ENCODE peak calls at places on chromosomes 1 and 21, in four cellular contexts. A is psoas muscle, U is HepG2, W is kidney. L is an unnamed sample.

GRCh38 chr1:14522331-14523241 is 75.9 kb upstream of the KAZN start:
- DNase-seq in A (peak; percentile 43), U (no peak), W (peak; percentile 74), L (no peak)

GRCh38 chr1:190353538-190354101 is 124.0 kb downstream of the BRINP3 start:
- DNase-seq in A (no peak), U (no peak), W (no peak), L (no peak)

GRCh38 chr1:51514733-51515132 is 4.3 kb downstream of the EPS15 start:
- DNase-seq in A (no peak), U (no peak), W (no peak), L (no peak)

GRCh38 chr1:44420535-44420934 is 15.5 kb downstream of the RNF220 start:
- DNase-seq in A (no peak), U (no peak), W (no peak), L (no peak)

GRCh38 chr1:43522776-43523480 is 7.8 kb upstream of the PTPRF start:
- DNase-seq in A (no peak), U (peak; percentile 86), W (no peak), L (peak; percentile 61)

GRCh38 chr1:9787702-9788101 is 36.1 kb downstream of the CLSTN1 start:
- DNase-seq in A (no peak), U (no peak), W (no peak), L (no peak)

GRCh38 chr1:8430476-8430875 is 112.6 kb downstream of the SLC45A1 start:
- DNase-seq in A (no peak), U (no peak), W (no peak), L (no peak)

GRCh38 chr1:45246760-45247159 is 40.4 kb upstream of the ZSWIM5 start:
- DNase-seq in A (no peak), U (peak; percentile 73), W (no peak), L (no peak)

GRCh38 chr1:234134878-234135277 is 230.4 kb downstream of the SLC35F3 start:
- DNase-seq in A (no peak), U (no peak), W (no peak), L (no peak)

GRCh38 chr1:231584117-231584516 is 42.5 kb upstream of the DISC1 start:
- DNase-seq in A (no peak), U (peak; percentile 47), W (no peak), L (no peak)

GRCh38 chr1:243950166-243950565 is 100.1 kb upstream of the AKT3 start:
- DNase-seq in A (peak; percentile 27), U (peak; percentile 11), W (no peak), L (no peak)

GRCh38 chr1:17861685-17862084 is 106.6 kb downstream of the ACTL8 start:
- DNase-seq in A (no peak), U (no peak), W (no peak), L (no peak)

GRCh38 chr21:43880111-43880985 is 15.3 kb downstream of the AGPAT3 start:
- DNase-seq in A (peak; percentile 58), U (no peak), W (no peak), L (peak; percentile 80)

GRCh38 chr1:150272379-150272840 is at the start of gene C1orf54:
- DNase-seq in A (peak; percentile 66), U (no peak), W (peak; percentile 82), L (no peak)

GRCh38 chr1:150267896-150268295 is 920 bp downstream of the APH1A start:
- DNase-seq in A (no peak), U (no peak), W (no peak), L (no peak)

GRCh38 chr1:150268342-150268705 is 492 bp downstream of the APH1A start:
- DNase-seq in A (no peak), U (no peak), W (peak; percentile 79), L (peak; percentile 74)

GRCh38 chr1:150268706-150269403 is at the start of gene APH1A:
- DNase-seq in A (peak; percentile 96), U (peak; percentile 92), W (peak; percentile 99), L (peak; percentile 98)

GRCh38 chr1:150273310-150273709 is 720 bp downstream of the C1orf54 start:
- DNase-seq in A (no peak), U (no peak), W (no peak), L (no peak)
- H3K27ac ChIP-seq in A (peak overlapping the region; percentile 43), U (no peak overlapping the region), W (no peak overlapping the region), L (peak overlapping the region; percentile 52)

DNA sequence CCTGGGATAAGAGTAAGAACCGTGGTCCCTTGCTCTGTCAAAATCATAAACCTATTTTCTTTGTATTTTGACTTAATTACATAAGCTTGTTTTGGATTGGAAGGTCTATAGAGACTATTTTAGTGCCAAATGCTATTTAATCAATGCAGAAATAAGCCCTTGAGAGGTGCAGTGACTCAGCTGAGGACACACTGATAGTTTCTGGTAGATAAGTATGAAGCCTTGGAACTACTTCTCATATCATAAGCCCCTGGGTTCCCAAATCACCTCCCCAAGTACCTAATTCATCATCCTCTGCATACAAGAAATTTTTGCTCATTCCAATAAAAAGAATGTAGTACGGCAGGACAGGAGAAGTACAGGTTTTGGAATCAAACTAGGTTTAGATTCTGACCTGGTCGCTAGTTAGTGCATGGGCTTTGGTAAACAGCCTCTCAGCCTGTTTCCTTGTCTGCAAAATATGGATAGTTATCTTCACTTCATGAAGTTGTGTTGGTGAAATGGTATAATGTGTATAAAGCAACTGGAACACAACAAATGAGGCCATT is 3.3 kb upstream of the CD55 start:
- DNase-seq in A (no peak), U (no peak), W (no peak), L (no peak)
- H3K4me1 ChIP-seq in A (peaks cover 35% of the 10 kb centered on the region), U (peaks cover 7% of the 10 kb centered on the region), W (no peaks in the 10 kb centered on the region), L (peaks cover 15% of the 10 kb centered on the region)

DNA sequence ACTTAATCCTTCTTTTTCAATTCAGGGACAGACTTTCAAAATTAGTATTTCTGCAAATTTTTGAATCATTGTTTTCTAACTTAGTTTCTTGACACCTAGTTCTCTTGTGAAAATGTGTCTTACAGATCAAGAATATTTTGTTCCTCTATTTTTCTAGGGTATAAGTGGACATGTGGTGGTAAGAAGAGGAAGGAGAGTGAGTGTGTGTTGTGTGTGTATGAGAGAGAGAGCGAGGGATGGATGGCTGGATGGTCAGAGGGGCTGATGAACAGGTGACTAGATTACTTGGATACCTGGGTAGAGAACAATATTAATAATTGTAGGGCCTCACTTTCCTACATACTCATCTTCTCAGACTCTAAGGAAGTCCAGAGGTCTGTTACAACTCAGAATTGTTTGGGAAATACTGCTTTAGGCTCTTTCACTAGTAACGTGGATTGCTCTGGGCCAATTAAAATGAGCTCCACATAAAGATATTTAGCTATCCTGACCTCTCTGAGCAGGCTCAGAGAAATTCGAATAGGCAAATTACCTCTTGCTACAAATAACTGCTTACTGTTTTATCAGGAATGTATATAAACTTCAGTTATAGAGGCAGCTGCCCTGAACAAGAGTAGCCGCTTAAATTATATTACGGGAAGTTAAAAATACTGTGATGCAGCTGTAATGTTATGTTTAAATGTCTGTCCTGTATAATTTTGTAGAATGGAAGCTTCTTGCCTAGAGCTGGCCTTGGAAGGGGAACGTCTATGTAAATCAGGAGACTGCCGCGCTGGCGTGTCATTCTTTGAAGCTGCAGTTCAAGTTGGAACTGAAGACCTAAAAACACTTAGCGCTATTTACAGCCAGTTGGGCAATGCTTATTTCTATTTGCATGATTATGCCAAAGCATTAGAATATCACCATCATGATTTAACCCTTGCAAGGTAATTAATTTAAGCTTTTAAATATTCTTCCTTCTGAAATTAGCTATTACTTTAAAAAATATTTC is 19.7 kb downstream of the GPSM2 start:
- DNase-seq in A (peak; percentile 30), U (no peak), W (no peak), L (no peak)
- H3K27ac ChIP-seq in A (peak overlapping the region; percentile 80), U (no peak overlapping the region), W (no peak overlapping the region), L (peak overlapping the region; percentile 25)

DNA sequence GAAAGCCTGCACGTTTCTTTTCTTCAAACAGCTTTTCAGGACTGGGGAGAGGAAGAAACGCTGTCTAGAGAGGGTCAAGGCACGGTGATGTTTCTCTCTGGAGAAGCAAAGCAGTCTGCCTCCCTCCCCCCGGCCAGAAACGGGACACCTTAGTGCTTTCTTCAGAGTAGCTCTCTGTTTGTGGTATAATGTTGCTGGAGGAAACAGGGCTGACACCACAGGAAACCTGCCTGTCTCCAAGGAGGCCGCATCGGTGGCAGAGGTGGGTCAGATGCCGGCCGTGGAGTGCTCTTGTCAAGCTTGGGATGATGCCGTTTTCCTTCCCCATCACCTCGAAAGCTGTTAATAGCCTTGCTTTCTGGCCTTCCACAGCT is 139.4 kb downstream of the DHRS3 start:
- DNase-seq in A (peak; percentile 29), U (no peak), W (no peak), L (no peak)
- H3K4me1 ChIP-seq in A (peaks cover 82% of the 10 kb centered on the region), U (peaks cover 77% of the 10 kb centered on the region), W (peaks cover 47% of the 10 kb centered on the region), L (peaks cover 72% of the 10 kb centered on the region)

GRCh38 chr21:42734323-42734971 is 81.0 kb downstream of the PDE9A start:
- DNase-seq in A (no peak), U (peak; percentile 99), W (no peak), L (no peak)

GRCh38 chr21:42731264-42732032 is 78.0 kb downstream of the PDE9A start:
- DNase-seq in A (no peak), U (no peak), W (peak; percentile 94), L (no peak)

GRCh38 chr21:42733874-42734273 is 80.5 kb downstream of the PDE9A start:
- DNase-seq in A (no peak), U (no peak), W (no peak), L (no peak)

GRCh38 chr21:42732033-42732410 is 78.6 kb downstream of the PDE9A start:
- DNase-seq in A (no peak), U (no peak), W (peak; percentile 65), L (no peak)

DNA sequence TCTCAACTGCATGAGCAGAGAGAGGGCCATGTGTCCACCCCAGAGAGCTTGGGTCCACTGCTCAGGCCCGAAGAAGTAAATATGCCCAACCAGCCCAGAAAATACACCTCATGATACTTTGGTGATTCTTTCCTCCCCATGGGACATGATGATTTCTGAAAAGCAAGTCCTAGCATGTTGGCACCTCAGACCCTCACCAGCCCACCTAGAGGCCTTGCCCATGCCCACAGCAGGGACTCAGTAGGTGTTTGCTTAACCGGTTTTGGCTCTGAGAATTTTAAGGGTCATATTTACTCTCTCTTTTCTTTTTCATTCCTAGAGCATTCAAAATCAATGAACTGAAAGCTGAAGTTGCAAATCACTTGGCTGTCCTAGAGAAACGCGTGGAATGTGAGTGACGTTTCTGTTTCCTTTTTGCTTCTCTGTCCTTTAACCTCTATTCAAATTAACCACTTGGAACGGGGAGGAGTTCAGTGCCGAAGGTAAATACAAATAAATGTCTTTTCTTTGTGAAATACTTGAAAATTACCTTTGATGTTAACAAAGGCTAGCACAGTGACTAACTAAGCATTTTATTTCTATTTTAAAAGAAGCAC is 79.7 kb downstream of the PDE9A start:
- DNase-seq in A (no peak), U (peak; percentile 81), W (no peak), L (no peak)
- H3K27ac ChIP-seq in A (no peak overlapping the region), U (peak overlapping the region; percentile 84), W (peak overlapping the region; percentile 72), L (no peak overlapping the region)

DNA sequence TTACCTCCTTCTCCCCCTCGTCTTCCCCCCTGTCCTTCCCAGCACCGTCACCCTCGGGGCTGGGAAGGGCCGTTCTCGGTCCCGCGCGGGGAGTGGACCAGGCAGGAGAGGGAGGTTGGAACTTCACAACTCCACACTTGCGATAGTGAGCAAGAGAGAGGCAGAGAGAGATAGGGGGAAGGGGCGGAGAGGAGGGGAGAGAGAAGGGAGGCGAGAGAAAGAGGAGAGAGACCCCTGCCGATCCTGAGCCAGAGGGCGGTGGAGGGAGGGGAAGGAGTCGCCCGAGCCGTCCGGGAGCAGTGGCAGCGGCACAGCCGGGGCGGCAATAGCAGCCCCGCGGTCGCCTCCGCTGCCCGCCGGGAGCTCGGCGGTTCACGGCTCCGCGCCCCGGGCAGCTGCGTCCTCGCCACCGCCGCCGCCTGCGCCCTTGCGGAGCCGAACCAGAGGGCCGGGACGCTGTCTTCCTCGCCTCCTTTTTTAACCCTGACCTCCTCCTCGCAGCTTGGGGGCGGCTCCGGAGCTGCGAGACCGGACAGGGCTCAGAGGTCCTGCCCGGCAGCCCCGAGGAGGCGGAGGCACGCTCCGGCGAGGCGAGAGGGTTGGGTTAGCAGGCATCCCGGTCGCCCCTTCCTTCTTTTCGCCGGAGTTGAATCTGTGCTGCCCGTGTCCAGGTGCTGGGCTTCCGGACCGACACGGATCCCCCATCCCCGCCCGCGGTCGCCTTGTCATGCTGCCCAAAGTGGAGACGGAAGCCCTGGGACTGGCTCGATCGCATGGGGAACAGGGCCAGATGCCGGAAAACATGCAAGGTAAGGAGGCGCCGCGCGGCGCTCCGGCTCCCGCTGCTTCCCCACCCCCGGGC is 11.7 kb downstream of the NR5A2 start:
- DNase-seq in A (no peak), U (no peak), W (peak; percentile 82), L (peak; percentile 72)
- H3K4me1 ChIP-seq in A (peaks cover 22% of the 10 kb centered on the region), U (peaks cover 47% of the 10 kb centered on the region), W (no peaks in the 10 kb centered on the region), L (peaks cover 16% of the 10 kb centered on the region)